ENCODE peak calls at places on chromosomes 13 and 19, in seven cellular contexts. K is brain microvascular endothelial cell, G is H9, H is Caco-2, M is HCT116, F is K562, Z is progenitor cell of endocrine pancreas. C is an unnamed sample.

GRCh38 chr19:38142176-38143035 is 81.6 kb downstream of the DPF1 start:
- DNase-seq in K (peak; percentile 60), M (no peak), Z (peak; percentile 38), F (peak; percentile 85), H (peak; percentile 71), G (peak; percentile 85), C (peak; percentile 78)

GRCh38 chr19:39407644-39408391 is 1.2 kb downstream of the ZFP36 start:
- DNase-seq in K (no peak), M (no peak), F (no peak), Z (no peak), H (no peak), G (no peak), C (no peak)

GRCh38 chr13:109394311-109394988 is 391.9 kb downstream of the IRS2 start:
- DNase-seq in F (no peak), H (no peak), K (no peak), M (no peak), G (no peak), Z (no peak), C (no peak)

GRCh38 chr19:6654347-6655310 is 15.3 kb downstream of the TNFSF14 start:
- DNase-seq in M (no peak), F (no peak), Z (no peak), G (no peak), K (no peak), H (no peak), C (no peak)

GRCh38 chr13:41259875-41260501 is 3.4 kb downstream of the MTRF1 start:
- DNase-seq in H (no peak), K (no peak), G (no peak), F (no peak), Z (no peak), M (no peak), C (no peak)

GRCh38 chr19:35268546-35269424 is at the start of gene USF2:
- DNase-seq in M (peak; percentile 26), G (peak; percentile 65), K (peak; percentile 41), H (peak; percentile 87), F (peak; percentile 88), Z (peak; percentile 54), C (peak; percentile 70)

GRCh38 chr13:59112375-59112774 is 1051.4 kb downstream of the DIAPH3 start:
- DNase-seq in H (no peak), M (no peak), K (peak; percentile 99), G (no peak), Z (no peak), F (no peak), C (no peak)

GRCh38 chr19:16868423-16869130 is 20.2 kb upstream of the F2RL3 start:
- DNase-seq in G (no peak), Z (no peak), M (no peak), H (no peak), K (no peak), F (no peak), C (no peak)

GRCh38 chr13:41054212-41054877 is 7.0 kb upstream of the WBP4 start:
- DNase-seq in Z (no peak), M (no peak), H (peak; percentile 46), F (peak; percentile 24), G (no peak), K (peak; percentile 38), C (peak; percentile 12)

GRCh38 chr19:50550594-50550966 is 17.7 kb downstream of the LRRC4B start:
- DNase-seq in F (no peak), G (no peak), H (no peak), K (no peak), Z (no peak), M (no peak), C (no peak)

GRCh38 chr19:15264061-15264932 is 32.0 kb upstream of the EPHX3 start:
- DNase-seq in K (peak; percentile 51), G (peak; percentile 79), M (peak; percentile 45), F (peak; percentile 70), Z (peak; percentile 71), H (peak; percentile 68), C (peak; percentile 82)

GRCh38 chr19:44848036-44848804 is 2.1 kb downstream of the NECTIN2 start:
- DNase-seq in H (no peak), Z (no peak), G (peak; percentile 67), F (no peak), K (peak; percentile 49), M (no peak), C (peak; percentile 52)

GRCh38 chr13:98960331-98961203 is 17.3 kb downstream of the DOCK9 start:
- DNase-seq in K (no peak), M (no peak), G (no peak), Z (no peak), H (no peak), F (no peak), C (no peak)

GRCh38 chr13:51934461-51935087 is 72.8 kb downstream of the CCDC70 start:
- DNase-seq in H (no peak), M (no peak), K (no peak), Z (no peak), F (no peak), G (peak; percentile 43), C (no peak)

GRCh38 chr19:17555929-17556813 is 722 bp downstream of the COLGALT1 start:
- DNase-seq in H (peak; percentile 49), K (peak; percentile 25), G (peak; percentile 76), Z (no peak), F (peak; percentile 47), M (no peak), C (peak; percentile 40)

GRCh38 chr19:46141421-46141820 is 6.6 kb upstream of the IGFL2 start:
- DNase-seq in Z (no peak), H (no peak), G (no peak), M (no peak), K (no peak), F (no peak), C (no peak)

GRCh38 chr13:46660859-46661258 is 107.9 kb downstream of the LRCH1 start:
- DNase-seq in G (no peak), F (no peak), H (no peak), M (no peak), Z (no peak), K (no peak), C (no peak)

GRCh38 chr19:6273701-6274601 is 5.8 kb downstream of the MLLT1 start:
- DNase-seq in F (peak; percentile 63), H (no peak), M (no peak), K (peak; percentile 80), Z (no peak), G (no peak), C (peak; percentile 38)

DNA sequence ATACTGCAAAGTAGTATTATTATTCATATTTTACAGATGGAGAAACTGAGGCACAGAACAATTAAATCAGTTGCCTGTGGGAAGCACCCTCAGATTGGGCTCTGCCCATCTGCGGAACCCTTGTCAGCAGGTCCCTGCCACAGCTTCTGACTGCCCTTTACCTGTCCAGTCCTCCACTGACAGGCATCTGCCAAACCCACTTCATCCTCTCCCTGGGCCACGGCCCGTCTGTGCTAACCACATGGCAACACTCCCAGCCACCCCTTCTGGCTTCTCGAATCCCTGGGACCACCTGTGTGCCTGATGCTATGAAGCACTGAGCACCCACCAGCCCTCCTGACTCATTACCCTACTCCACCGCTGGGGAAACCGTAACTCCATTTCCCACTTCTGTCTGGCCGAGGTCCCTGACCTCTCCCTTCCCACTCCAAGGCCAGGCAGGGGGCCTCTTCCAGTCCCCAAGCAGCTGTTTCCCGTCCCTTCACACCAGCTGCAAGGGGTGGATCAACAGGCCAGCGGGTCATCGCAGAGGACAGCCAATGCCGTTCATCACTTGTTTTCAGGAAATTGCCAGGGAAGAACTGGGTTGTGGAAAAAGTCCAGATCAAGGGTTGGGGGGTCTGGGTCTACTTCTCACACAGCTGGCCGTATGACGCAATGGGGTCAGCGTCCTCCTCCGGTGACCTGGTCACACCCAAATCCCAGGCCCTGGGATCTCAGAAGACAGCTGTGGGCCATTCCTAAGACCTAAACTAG is 2.5 kb downstream of the KANK3 start:
- DNase-seq in G (peak; percentile 64), M (no peak), H (peak; percentile 41), K (no peak), F (no peak), Z (no peak), C (peak; percentile 48)
- TF ChIP-seq CTCF in G (peak; percentile 44), M (no peak), H (no peak), K (peak; percentile 44), F (peak; percentile 24), Z (peak; percentile 35), C (peak; percentile 15)

GRCh38 chr13:53778937-53779336 is 750.3 kb downstream of the OLFM4 start:
- DNase-seq in K (no peak), H (no peak), G (no peak), Z (no peak), F (no peak), M (no peak), C (no peak)
- TF ChIP-seq CTCF in K (no peak), H (no peak), G (peak; percentile 52), Z (peak; percentile 10), F (no peak), M (no peak), C (no peak)

GRCh38 chr13:50914301-50914700 is 4.7 kb downstream of the RNASEH2B start:
- DNase-seq in F (no peak), H (no peak), G (no peak), M (no peak), Z (no peak), K (no peak), C (no peak)

GRCh38 chr13:50914848-50915247 is 5.3 kb downstream of the RNASEH2B start:
- DNase-seq in K (peak; percentile 43), F (no peak), M (no peak), H (no peak), Z (no peak), G (no peak), C (no peak)

GRCh38 chr13:50917572-50917971 is 8.0 kb downstream of the RNASEH2B start:
- DNase-seq in K (no peak), M (no peak), G (no peak), F (no peak), H (no peak), Z (no peak), C (no peak)

GRCh38 chr13:50916701-50917184 is 7.2 kb downstream of the RNASEH2B start:
- DNase-seq in K (no peak), G (no peak), M (no peak), Z (no peak), F (no peak), H (no peak), C (no peak)

DNA sequence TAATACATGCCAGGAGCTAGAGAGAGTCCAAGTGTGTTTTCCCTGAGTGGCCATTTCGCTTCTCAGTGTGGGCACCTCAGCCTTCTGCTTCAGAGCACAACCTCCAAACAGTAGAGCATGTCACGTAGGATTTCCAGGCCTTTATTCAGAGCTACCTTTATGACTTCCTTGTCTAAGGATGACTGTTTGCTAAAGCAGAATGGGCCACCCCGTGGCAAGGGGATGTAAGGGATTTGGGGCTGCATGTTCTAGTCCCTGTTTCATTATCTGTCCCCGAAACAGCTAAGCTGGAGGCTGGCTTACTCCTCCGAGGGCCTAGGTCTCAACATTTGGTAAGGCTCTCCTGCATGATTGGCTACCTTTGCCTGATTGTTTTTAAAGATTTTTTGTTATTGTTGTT is 6.0 kb downstream of the RNASEH2B start:
- DNase-seq in F (peak; percentile 25), G (no peak), Z (no peak), K (no peak), M (no peak), H (no peak), C (no peak)
- TF ChIP-seq CTCF in F (peak; percentile 20), G (no peak), Z (no peak), K (no peak), M (no peak), H (no peak), C (no peak)

DNA sequence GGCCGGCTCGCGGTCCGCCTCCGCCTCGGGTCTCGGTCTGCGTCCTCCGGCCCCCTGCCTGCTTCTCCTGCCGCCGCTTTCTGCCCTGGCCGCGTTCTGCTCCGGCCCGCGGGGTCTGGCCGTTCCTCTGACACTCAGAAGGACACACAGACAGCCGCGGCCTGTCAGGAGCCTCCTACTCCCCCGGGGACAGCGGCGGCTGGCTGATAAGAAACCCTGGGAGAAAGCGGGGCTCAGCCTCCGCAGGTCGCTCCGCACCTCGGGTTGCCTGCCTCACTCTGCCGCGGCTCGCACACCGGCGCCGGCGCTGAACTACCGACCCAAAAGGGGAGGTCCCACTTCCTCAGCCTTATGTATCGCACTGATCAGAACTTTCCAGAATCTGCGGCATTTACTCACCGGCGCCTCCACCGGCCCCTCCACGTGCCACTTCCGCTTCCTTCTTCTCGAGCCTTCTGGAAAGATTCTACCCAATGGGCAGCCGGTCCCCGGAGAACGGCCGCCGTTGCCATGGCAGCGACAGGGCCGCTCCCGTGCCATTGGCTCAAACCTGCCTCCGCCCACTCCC is at the start of gene HSPH1:
- DNase-seq in F (peak; percentile 95), H (peak; percentile 99), K (peak; percentile 98), M (peak; percentile 91), Z (peak; percentile 94), G (peak; percentile 98), C (peak; percentile 97)
- TF ChIP-seq CTCF in F (peak; percentile 34), H (peak; percentile 43), K (peak; percentile 38), M (no peak), Z (peak; percentile 37), G (peak; percentile 38), C (no peak)